ENCODE peak calls at places on chromosomes 16 and 17, in four cellular contexts. K is activated naive CD8-positive, alpha-beta T cell treated with anti-CD3 and anti-CD28 coated beads, Interleukin-2, amount 50 U/mL, for 24 hours; X is omental fat pad; L is T47D. A is an unnamed sample.
A peak's percentile ranks its signal among the peaks of the same experiment; 100 is the strongest.

GRCh38 chr16:72856797-72857196 is 191.1 kb downstream of the ZFHX3 start:
- DNase-seq in L (peak; percentile 23), X (no peak), K (peak; percentile 16), A (peak; percentile 14)

GRCh38 chr16:84548508-84548907 is 44.0 kb upstream of the MEAK7 start:
- DNase-seq in L (no peak), X (no peak), K (no peak), A (no peak)

GRCh38 chr16:20814761-20815160 is 8.4 kb downstream of the REXO5 start:
- DNase-seq in X (no peak), K (no peak), L (no peak), A (no peak)

GRCh38 chr17:71628306-71628705 is 492.5 kb upstream of the SOX9 start:
- DNase-seq in K (no peak), L (no peak), X (no peak), A (no peak)

GRCh38 chr17:4206945-4207344 is 56.8 kb downstream of the ANKFY1 start:
- DNase-seq in K (no peak), L (no peak), X (no peak), A (peak; percentile 56)

GRCh38 chr16:56450275-56450889 is 750 bp downstream of the NUDT21 start:
- DNase-seq in X (no peak), L (no peak), K (no peak), A (no peak)

GRCh38 chr16:4882633-4883285 is 35.5 kb downstream of the UBN1 start:
- DNase-seq in L (no peak), K (no peak), X (no peak), A (peak; percentile 18)

GRCh38 chr17:45440161-45440859 is 7.6 kb upstream of the ARHGAP27 start:
- DNase-seq in K (no peak), X (no peak), L (peak; percentile 58), A (no peak)